ENCODE peak calls at places on chromosomes 4 and X, in eight cellular contexts. One of them, this sample, is unnamed.

GRCh38 chrX:8191022-8191421 is 20.0 kb upstream of the VCX2 start:
- DNase-seq in GM04503: no peak
- DNase-seq in Ammon's horn: no peak
- DNase-seq in effector memory CD4-positive, alpha-beta T cell: no peak
- DNase-seq in KBM-7: no peak
- DNase-seq in DMS53: peak
- DNase-seq in activated CD4-positive, CD25-positive, alpha-beta regulatory T cell treated with anti-CD3 and anti-CD28 coated beads, Interleukin-2, amount 50 U/mL, for 72 hours: no peak
- DNase-seq in NCI-H1105 treated with DMSO at 0.1 percent for 48 hours: no peak
- DNase-seq in this sample: no peak

GRCh38 chrX:74423289-74423985 is 2.1 kb downstream of the SLC16A2 start:
- DNase-seq in Ammon's horn: no peak
- DNase-seq in effector memory CD4-positive, alpha-beta T cell: no peak
- DNase-seq in NCI-H1105 treated with DMSO at 0.1 percent for 48 hours: no peak
- DNase-seq in KBM-7: no peak
- DNase-seq in GM04503: no peak
- DNase-seq in DMS53: peak
- DNase-seq in activated CD4-positive, CD25-positive, alpha-beta regulatory T cell treated with anti-CD3 and anti-CD28 coated beads, Interleukin-2, amount 50 U/mL, for 72 hours: no peak
- DNase-seq in this sample: no peak

GRCh38 chrX:16946971-16947562 is 609 bp downstream of the REPS2 start:
- DNase-seq in effector memory CD4-positive, alpha-beta T cell: no peak
- DNase-seq in GM04503: no peak
- DNase-seq in Ammon's horn: peak
- DNase-seq in NCI-H1105 treated with DMSO at 0.1 percent for 48 hours: no peak
- DNase-seq in KBM-7: no peak
- DNase-seq in activated CD4-positive, CD25-positive, alpha-beta regulatory T cell treated with anti-CD3 and anti-CD28 coated beads, Interleukin-2, amount 50 U/mL, for 72 hours: no peak
- DNase-seq in DMS53: peak
- DNase-seq in this sample: peak

GRCh38 chrX:10172867-10173266 is 16.1 kb downstream of the CLCN4 start:
- DNase-seq in KBM-7: no peak
- DNase-seq in activated CD4-positive, CD25-positive, alpha-beta regulatory T cell treated with anti-CD3 and anti-CD28 coated beads, Interleukin-2, amount 50 U/mL, for 72 hours: no peak
- DNase-seq in DMS53: no peak
- DNase-seq in NCI-H1105 treated with DMSO at 0.1 percent for 48 hours: no peak
- DNase-seq in GM04503: no peak
- DNase-seq in effector memory CD4-positive, alpha-beta T cell: no peak
- DNase-seq in Ammon's horn: no peak
- DNase-seq in this sample: no peak

GRCh38 chrX:1528186-1528883 is 8.7 kb downstream of the P2RY8 start:
- DNase-seq in activated CD4-positive, CD25-positive, alpha-beta regulatory T cell treated with anti-CD3 and anti-CD28 coated beads, Interleukin-2, amount 50 U/mL, for 72 hours: no peak
- DNase-seq in KBM-7: no peak
- DNase-seq in DMS53: no peak
- DNase-seq in GM04503: no peak
- DNase-seq in Ammon's horn: no peak
- DNase-seq in NCI-H1105 treated with DMSO at 0.1 percent for 48 hours: no peak
- DNase-seq in effector memory CD4-positive, alpha-beta T cell: no peak
- DNase-seq in this sample: no peak

GRCh38 chr4:169185133-169185956 is 85.4 kb downstream of the SH3RF1 start:
- DNase-seq in NCI-H1105 treated with DMSO at 0.1 percent for 48 hours: no peak
- DNase-seq in GM04503: no peak
- DNase-seq in KBM-7: no peak
- DNase-seq in DMS53: no peak
- DNase-seq in activated CD4-positive, CD25-positive, alpha-beta regulatory T cell treated with anti-CD3 and anti-CD28 coated beads, Interleukin-2, amount 50 U/mL, for 72 hours: no peak
- DNase-seq in Ammon's horn: no peak
- DNase-seq in effector memory CD4-positive, alpha-beta T cell: no peak
- DNase-seq in this sample: no peak

GRCh38 chrX:120781416-120781815 is 94.2 kb downstream of the CT47B1 start:
- DNase-seq in effector memory CD4-positive, alpha-beta T cell: no peak
- DNase-seq in Ammon's horn: no peak
- DNase-seq in KBM-7: peak
- DNase-seq in activated CD4-positive, CD25-positive, alpha-beta regulatory T cell treated with anti-CD3 and anti-CD28 coated beads, Interleukin-2, amount 50 U/mL, for 72 hours: no peak
- DNase-seq in GM04503: no peak
- DNase-seq in NCI-H1105 treated with DMSO at 0.1 percent for 48 hours: no peak
- DNase-seq in DMS53: peak
- DNase-seq in this sample: no peak

GRCh38 chrX:11064851-11065600 is 46.1 kb upstream of the HCCS start:
- DNase-seq in Ammon's horn: peak
- DNase-seq in DMS53: no peak
- DNase-seq in GM04503: peak
- DNase-seq in KBM-7: no peak
- DNase-seq in NCI-H1105 treated with DMSO at 0.1 percent for 48 hours: no peak
- DNase-seq in activated CD4-positive, CD25-positive, alpha-beta regulatory T cell treated with anti-CD3 and anti-CD28 coated beads, Interleukin-2, amount 50 U/mL, for 72 hours: no peak
- DNase-seq in effector memory CD4-positive, alpha-beta T cell: no peak
- DNase-seq in this sample: no peak

GRCh38 chr4:82431026-82431745 is 796 bp downstream of the ENOPH1 start:
- DNase-seq in KBM-7: no peak
- DNase-seq in effector memory CD4-positive, alpha-beta T cell: peak
- DNase-seq in Ammon's horn: no peak
- DNase-seq in GM04503: no peak
- DNase-seq in NCI-H1105 treated with DMSO at 0.1 percent for 48 hours: peak
- DNase-seq in activated CD4-positive, CD25-positive, alpha-beta regulatory T cell treated with anti-CD3 and anti-CD28 coated beads, Interleukin-2, amount 50 U/mL, for 72 hours: peak
- DNase-seq in DMS53: peak
- DNase-seq in this sample: no peak

GRCh38 chr4:163649557-163650091 is 155.1 kb downstream of the TMA16 start:
- DNase-seq in NCI-H1105 treated with DMSO at 0.1 percent for 48 hours: no peak
- DNase-seq in DMS53: peak
- DNase-seq in effector memory CD4-positive, alpha-beta T cell: no peak
- DNase-seq in GM04503: no peak
- DNase-seq in Ammon's horn: no peak
- DNase-seq in KBM-7: no peak
- DNase-seq in activated CD4-positive, CD25-positive, alpha-beta regulatory T cell treated with anti-CD3 and anti-CD28 coated beads, Interleukin-2, amount 50 U/mL, for 72 hours: no peak
- DNase-seq in this sample: no peak

GRCh38 chr4:84573738-84574720 is 8.9 kb upstream of the CDS1 start:
- DNase-seq in GM04503: no peak
- DNase-seq in activated CD4-positive, CD25-positive, alpha-beta regulatory T cell treated with anti-CD3 and anti-CD28 coated beads, Interleukin-2, amount 50 U/mL, for 72 hours: no peak
- DNase-seq in NCI-H1105 treated with DMSO at 0.1 percent for 48 hours: no peak
- DNase-seq in Ammon's horn: peak
- DNase-seq in DMS53: no peak
- DNase-seq in effector memory CD4-positive, alpha-beta T cell: no peak
- DNase-seq in KBM-7: no peak
- DNase-seq in this sample: no peak

GRCh38 chr4:92099851-92100250 is 203.9 kb upstream of the GRID2 start:
- DNase-seq in effector memory CD4-positive, alpha-beta T cell: no peak
- DNase-seq in activated CD4-positive, CD25-positive, alpha-beta regulatory T cell treated with anti-CD3 and anti-CD28 coated beads, Interleukin-2, amount 50 U/mL, for 72 hours: no peak
- DNase-seq in GM04503: no peak
- DNase-seq in NCI-H1105 treated with DMSO at 0.1 percent for 48 hours: no peak
- DNase-seq in DMS53: no peak
- DNase-seq in KBM-7: no peak
- DNase-seq in Ammon's horn: no peak
- DNase-seq in this sample: no peak